ENCODE peak calls at places on chromosomes 3 and 15, in nine cellular contexts. F is tibial nerve, P is IMR-90, Y is esophagus squamous epithelium, J is uterus, M is brain microvascular endothelial cell, X is kidney, I is cardiac muscle cell, E is left lung. Q is an unnamed sample.

GRCh38 chr15:34043391-34043790 is 4.4 kb upstream of the AVEN start:
- DNase-seq in J (no peak), X (no peak), E (no peak), P (no peak), M (no peak), F (no peak), Y (no peak), I (no peak), Q (no peak)

GRCh38 chr3:72576563-72576962 is 271.7 kb downstream of the SHQ1 start:
- DNase-seq in Y (no peak), J (no peak), P (no peak), I (no peak), M (no peak), F (no peak), X (no peak), E (no peak), Q (no peak)

GRCh38 chr3:10251006-10251405 is 2.7 kb downstream of the TATDN2 start:
- DNase-seq in F (no peak), M (no peak), I (no peak), J (no peak), X (no peak), Y (no peak), P (no peak), E (no peak), Q (no peak)

GRCh38 chr3:86388848-86389247 is 602.1 kb downstream of the VGLL3 start:
- DNase-seq in Y (no peak), J (no peak), E (no peak), P (no peak), F (no peak), I (no peak), M (no peak), X (no peak), Q (no peak)

GRCh38 chr3:143239026-143239425 is 119.5 kb downstream of the CHST2 start:
- DNase-seq in X (no peak), J (no peak), P (peak; percentile 20), I (no peak), F (no peak), M (no peak), Y (no peak), E (no peak), Q (no peak)

GRCh38 chr3:100496711-100497261 is 4.4 kb downstream of the TMEM45A start:
- DNase-seq in M (peak; percentile 56), E (no peak), P (peak; percentile 70), Y (no peak), F (no peak), J (no peak), X (no peak), I (no peak), Q (no peak)

GRCh38 chr3:13419356-13420050 is 619 bp downstream of the NUP210 start:
- DNase-seq in F (no peak), I (peak; percentile 75), M (no peak), J (no peak), Y (no peak), X (peak; percentile 80), P (no peak), E (peak; percentile 43), Q (peak; percentile 54)

GRCh38 chr3:116020495-116020894 is 397.2 kb downstream of the GAP43 start:
- DNase-seq in Y (no peak), M (no peak), P (no peak), F (no peak), J (no peak), I (no peak), E (no peak), X (no peak), Q (no peak)

GRCh38 chr3:155252535-155252934 is 40.9 kb downstream of the STRIT1 start:
- DNase-seq in J (no peak), E (no peak), Y (no peak), M (peak; percentile 79), I (no peak), P (peak; percentile 76), F (no peak), X (no peak), Q (no peak)

GRCh38 chr3:155208183-155208582 is 85.3 kb downstream of the STRIT1 start:
- DNase-seq in I (no peak), F (no peak), E (no peak), Y (no peak), P (no peak), M (no peak), J (no peak), X (no peak), Q (no peak)

GRCh38 chr3:55191911-55192787 is 264.3 kb upstream of the LRTM1 start:
- DNase-seq in Y (no peak), I (no peak), F (no peak), X (no peak), M (peak; percentile 95), P (peak; percentile 98), J (no peak), E (no peak), Q (no peak)

GRCh38 chr3:49721165-49721860 is 1.8 kb upstream of the AMIGO3 start:
- DNase-seq in M (no peak), I (no peak), Y (no peak), J (no peak), F (no peak), X (no peak), P (no peak), E (no peak), Q (no peak)

GRCh38 chr3:139640456-139640855 is 37.3 kb downstream of the NMNAT3 start:
- DNase-seq in M (no peak), E (no peak), X (no peak), P (no peak), J (no peak), F (no peak), I (no peak), Y (no peak), Q (no peak)

GRCh38 chr3:149080011-149080698 is 6.2 kb downstream of the HLTF start:
- DNase-seq in X (no peak), Y (no peak), I (no peak), P (peak; percentile 8), J (no peak), F (no peak), E (no peak), M (peak; percentile 20), Q (no peak)

GRCh38 chr15:62348119-62348518 is 183.0 kb upstream of the C2CD4B start:
- DNase-seq in E (no peak), P (no peak), Y (no peak), J (no peak), I (no peak), F (no peak), M (no peak), X (no peak), Q (no peak)

GRCh38 chr3:134916276-134916961 is 121.4 kb downstream of the EPHB1 start:
- DNase-seq in F (no peak), P (no peak), I (no peak), X (peak; percentile 74), J (no peak), E (no peak), M (no peak), Y (no peak), Q (no peak)

GRCh38 chr3:89186446-89186845 is 79.0 kb downstream of the EPHA3 start:
- DNase-seq in F (no peak), P (no peak), M (no peak), E (no peak), X (no peak), Y (no peak), J (no peak), I (no peak), Q (no peak)

GRCh38 chr15:80893777-80894176 is 95.8 kb downstream of the MESD start:
- DNase-seq in Y (no peak), P (no peak), X (no peak), I (no peak), J (no peak), M (no peak), E (no peak), F (no peak), Q (no peak)

DNA sequence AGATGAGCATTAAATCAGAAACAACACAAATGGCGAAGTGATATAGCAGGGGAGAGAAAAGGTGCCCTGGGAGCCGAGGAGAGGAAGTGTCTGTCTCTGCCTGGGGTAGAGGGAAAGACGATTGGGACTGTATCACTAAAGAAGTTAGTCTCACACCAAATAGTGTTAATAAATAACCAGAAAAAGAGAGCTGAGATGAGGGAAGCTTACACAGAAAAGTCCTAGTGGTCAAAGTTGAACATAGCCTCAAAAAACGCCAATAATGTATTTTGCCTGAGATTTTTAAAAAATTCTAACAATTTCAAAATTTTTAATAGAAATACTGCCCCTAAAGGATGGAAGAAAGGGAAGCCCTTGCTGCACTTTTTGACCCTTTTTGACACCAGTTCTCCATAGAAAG is 417.6 kb downstream of the TUSC7 start:
- DNase-seq in E (no peak), I (no peak), J (no peak), P (no peak), F (no peak), M (no peak), Y (no peak), X (no peak), Q (no peak)
- TF ChIP-seq CTCF in E (no peak), I (no peak), J (no peak), P (no peak), F (no peak), M (no peak), Y (no peak), X (peak; percentile 1), Q (no peak)

GRCh38 chr3:57659810-57660439 is 33.0 kb downstream of the DENND6A start:
- DNase-seq in Y (no peak), E (no peak), I (no peak), X (no peak), J (no peak), F (no peak), M (no peak), P (no peak), Q (no peak)
- H3K27ac ChIP-seq in Y (peak overlapping the region; percentile 76), E (no peak overlapping the region), I (no peak overlapping the region), X (no peak overlapping the region), J (no peak overlapping the region), F (peak overlapping the region; percentile 31), M (no peak overlapping the region), P (no peak overlapping the region), Q (no peak overlapping the region)

DNA sequence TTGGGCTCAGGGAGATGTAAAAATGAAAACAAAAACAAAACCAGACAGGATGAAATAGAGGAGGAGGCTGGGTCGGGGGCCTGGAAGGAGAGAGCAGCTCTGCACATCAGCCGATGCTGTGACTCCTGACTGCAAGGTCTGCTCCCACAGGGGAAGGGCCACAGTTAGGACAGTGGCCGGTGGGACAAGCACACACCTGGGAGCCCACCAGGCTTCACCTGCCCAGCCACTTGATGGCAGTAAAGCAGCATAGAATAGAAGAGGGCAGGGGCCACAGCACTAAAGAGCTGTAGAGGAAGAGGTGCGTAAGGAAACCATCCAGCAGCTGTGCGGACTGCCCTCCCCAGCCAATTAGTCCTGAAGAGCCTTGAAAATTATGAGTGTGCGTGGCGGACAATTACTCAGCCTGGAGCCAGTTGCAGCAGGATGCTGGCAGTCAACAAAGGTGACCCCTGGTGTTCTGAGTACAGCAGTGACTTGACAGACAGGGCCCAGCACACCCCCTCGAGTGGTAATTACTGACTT is 29.8 kb downstream of the ALS2CL start:
- DNase-seq in P (peak; percentile 46), E (no peak), J (no peak), I (peak; percentile 48), Y (no peak), F (no peak), M (no peak), X (no peak), Q (peak; percentile 29)
- TF ChIP-seq CTCF in P (peak; percentile 6), E (no peak), J (no peak), I (no peak), Y (no peak), F (no peak), M (peak; percentile 16), X (peak; percentile 4), Q (no peak)

DNA sequence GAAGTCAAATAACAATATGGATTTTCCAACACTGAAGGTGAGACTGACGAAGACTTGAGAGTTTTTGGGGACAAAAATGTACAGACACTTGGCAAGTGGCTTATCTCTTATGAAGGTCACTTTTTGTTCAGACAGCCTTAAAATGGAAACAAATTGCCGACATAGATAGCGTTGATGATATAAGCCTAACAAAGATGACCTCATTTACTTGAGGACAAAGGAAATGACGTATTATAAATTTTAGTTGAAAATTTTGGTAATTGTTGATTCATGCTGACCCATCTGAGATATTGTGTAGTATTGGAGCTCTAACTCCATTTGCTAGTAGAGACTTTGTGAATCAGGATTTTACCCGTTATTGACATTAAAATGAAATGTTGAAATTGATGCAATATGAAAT is 168.3 kb downstream of the SPATA16 start:
- DNase-seq in J (no peak), E (no peak), F (no peak), Y (no peak), M (no peak), P (no peak), X (no peak), I (no peak), Q (no peak)
- H3K27ac ChIP-seq in J (no peak overlapping the region), E (no peak overlapping the region), F (no peak overlapping the region), Y (no peak overlapping the region), M (no peak overlapping the region), P (no peak overlapping the region), X (no peak overlapping the region), I (no peak overlapping the region), Q (no peak overlapping the region)

Q was measured in CD4-positive, alpha-beta T cell.